ENCODE peak calls at places on chromosomes 2 and 18, in five cellular contexts. K is IMR-90, O is fibroblast of the aortic adventitia, V is tibial nerve, G is brain microvascular endothelial cell. W is an unnamed sample.

GRCh38 chr2:27322301-27322765 is 564 bp downstream of the MPV17 start:
- DNase-seq in O (peak), V (no peak), K (peak), G (no peak), W (peak)

GRCh38 chr2:205675861-205676516 is 6.3 kb upstream of the NRP2 start:
- DNase-seq in O (peak), K (peak), G (no peak), V (no peak), W (no peak)

GRCh38 chr2:96556441-96557330 is 20.1 kb downstream of the ARID5A start:
- DNase-seq in V (no peak), G (peak), K (peak), O (peak), W (no peak)

GRCh38 chr2:31785876-31786275 is 205.1 kb upstream of the SRD5A2 start:
- DNase-seq in K (no peak), O (no peak), V (no peak), G (no peak), W (no peak)

GRCh38 chr18:79791141-79791972 is 6.4 kb upstream of the KCNG2 start:
- DNase-seq in K (peak), V (no peak), G (peak), O (peak), W (no peak)

GRCh38 chr2:112121682-112122254 is 16.4 kb upstream of the FBLN7 start:
- DNase-seq in K (peak), V (no peak), O (peak), G (peak), W (no peak)

GRCh38 chr2:44689516-44689915 is 252.0 kb upstream of the SIX3 start:
- DNase-seq in O (no peak), K (no peak), G (no peak), V (no peak), W (no peak)

GRCh38 chr2:231925303-231926179 is 655 bp downstream of the NPPC start:
- DNase-seq in O (peak), K (peak), V (peak), G (peak), W (peak)

GRCh38 chr2:105800036-105800755 is 55.5 kb downstream of the NCK2 start:
- DNase-seq in O (peak), V (no peak), G (no peak), K (peak), W (no peak)

GRCh38 chr2:75787532-75788132 is 76.9 kb upstream of the GCFC2 start:
- DNase-seq in G (peak), K (peak), O (peak), V (no peak), W (peak)

GRCh38 chr2:113977660-113978523 is 88.0 kb downstream of the ACTR3 start:
- DNase-seq in O (peak), G (peak), V (no peak), K (peak), W (no peak)

GRCh38 chr2:174059178-174059874 is 94.2 kb upstream of the SP3 start:
- DNase-seq in O (peak), V (no peak), K (peak), G (peak), W (no peak)

GRCh38 chr2:202121532-202122166 is 48.6 kb downstream of the KIAA2012 start:
- DNase-seq in K (no peak), G (no peak), O (no peak), V (no peak), W (no peak)

GRCh38 chr18:22789600-22789999 is 143.5 kb upstream of the RBBP8 start:
- DNase-seq in O (no peak), G (no peak), K (no peak), V (no peak), W (no peak)

GRCh38 chr18:33282709-33283333 is 157.7 kb downstream of the CCDC178 start:
- DNase-seq in K (no peak), G (no peak), V (no peak), O (no peak), W (no peak)

GRCh38 chr2:238403632-238404405 is 22.9 kb upstream of the ASB1 start:
- DNase-seq in O (no peak), V (no peak), G (no peak), K (no peak), W (no peak)

GRCh38 chr2:58731488-58731869 is 490.4 kb upstream of the FANCL start:
- DNase-seq in V (no peak), G (no peak), O (no peak), K (no peak), W (no peak)

GRCh38 chr2:46615555-46616487 is 136.5 kb downstream of the TMEM247 start:
- DNase-seq in G (no peak), V (no peak), O (peak), K (peak), W (peak)

GRCh38 chr2:229350117-229350805 is 79.2 kb upstream of the PID1 start:
- DNase-seq in G (no peak), V (no peak), O (peak), K (no peak), W (no peak)

GRCh38 chr2:17309741-17310339 is 208.4 kb downstream of the RAD51AP2 start:
- DNase-seq in O (peak), G (peak), K (peak), V (no peak), W (peak)

GRCh38 chr2:206353685-206354084 is 79.2 kb downstream of the ZDBF2 start:
- DNase-seq in G (no peak), V (no peak), K (no peak), O (no peak), W (no peak)

GRCh38 chr2:86037141-86037794 is 68.4 kb downstream of the POLR1A start:
- DNase-seq in K (peak), V (peak), G (peak), O (peak), W (no peak)

GRCh38 chr2:105907159-105907558 is 162.4 kb downstream of the NCK2 start:
- DNase-seq in G (no peak), V (no peak), O (no peak), K (no peak), W (no peak)

GRCh38 chr18:11733031-11733430 is 44.0 kb downstream of the GNAL start:
- DNase-seq in O (peak), V (peak), K (peak), G (peak), W (peak)

GRCh38 chr2:9174771-9175441 is 31.7 kb upstream of the ASAP2 start:
- DNase-seq in K (peak), O (peak), V (no peak), G (peak), W (no peak)

GRCh38 chr2:168577885-168578284 is 121.8 kb downstream of the CERS6 start:
- DNase-seq in V (no peak), K (no peak), G (no peak), O (peak), W (no peak)

GRCh38 chr2:25165992-25166618 is 2.3 kb downstream of the POMC start:
- DNase-seq in V (no peak), G (no peak), O (no peak), K (no peak), W (peak)

GRCh38 chr18:23053756-23054457 is 81.4 kb upstream of the CABLES1 start:
- DNase-seq in V (no peak), O (peak), K (peak), G (peak), W (no peak)

GRCh38 chr2:101831351-101831865 is 133.9 kb downstream of the MAP4K4 start:
- DNase-seq in V (peak), K (peak), G (peak), O (peak), W (peak)

GRCh38 chr2:36918307-36918706 is 48.0 kb downstream of the STRN start:
- DNase-seq in V (no peak), O (peak), K (peak), G (no peak), W (no peak)
- TF ChIP-seq CTCF in V (no peak), O (peak), K (peak), G (no peak), W (peak)

GRCh38 chr2:120293991-120294329 is 41.3 kb downstream of the RALB start:
- DNase-seq in O (no peak), G (no peak), V (no peak), K (no peak), W (peak)
- TF ChIP-seq CTCF in O (no peak), G (no peak), V (no peak), K (no peak), W (no peak)

DNA sequence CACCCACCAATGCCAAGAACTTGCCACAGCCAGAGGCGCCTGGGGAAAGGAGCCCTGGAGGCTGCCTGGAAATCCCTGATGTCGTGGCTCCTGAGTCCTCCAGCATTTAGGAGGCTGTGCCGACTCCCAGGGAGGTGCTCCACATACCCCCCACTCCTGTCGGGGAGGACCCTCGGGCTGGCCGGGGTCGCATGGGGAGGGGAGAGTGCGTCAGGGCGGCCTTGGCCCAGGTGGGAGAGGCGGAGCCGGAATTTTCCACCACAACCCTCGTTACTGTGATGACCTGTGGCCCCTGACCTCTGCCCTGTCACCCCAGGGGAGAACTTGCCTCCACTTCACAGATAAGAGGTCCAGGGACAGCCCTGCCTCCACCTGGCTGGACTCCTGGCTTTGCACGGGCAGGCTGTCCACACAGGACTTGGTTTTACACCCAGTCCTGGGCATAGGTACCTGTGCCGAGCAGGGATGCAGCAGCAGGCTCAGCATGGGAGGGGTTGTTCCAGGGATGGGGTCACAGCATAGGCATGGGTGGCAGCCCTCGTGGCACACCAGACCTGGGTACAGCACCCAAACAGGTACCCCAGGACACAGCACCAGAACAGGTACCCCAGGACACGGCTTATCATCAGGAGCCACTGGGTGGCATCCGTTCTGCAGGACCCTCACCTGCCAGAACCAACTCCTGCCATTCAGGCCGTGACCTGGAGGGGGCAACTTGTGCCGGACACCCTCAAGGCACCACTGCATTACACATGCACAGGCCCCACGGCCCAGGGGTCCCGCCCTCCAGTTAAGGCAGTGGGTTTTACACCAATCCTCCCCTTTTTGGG is 12.3 kb upstream of the AGXT start:
- DNase-seq in K (no peak), V (no peak), G (no peak), O (no peak), W (no peak)
- TF ChIP-seq CTCF in K (peak), V (no peak), G (peak), O (peak), W (no peak)

GRCh38 chr2:194870974-194871535 is 786.0 kb upstream of the SLC39A10 start:
- DNase-seq in V (no peak), K (no peak), G (no peak), O (no peak), W (no peak)

GRCh38 chr2:194867328-194867727 is 789.7 kb upstream of the SLC39A10 start:
- DNase-seq in O (peak), V (no peak), G (no peak), K (no peak), W (no peak)
- TF ChIP-seq CTCF in O (peak), V (no peak), G (peak), K (peak), W (no peak)

GRCh38 chr2:233350708-233351107 is 3.6 kb upstream of the DGKD start:
- DNase-seq in V (no peak), G (peak), K (peak), O (peak), W (no peak)
- TF ChIP-seq CTCF in V (no peak), G (peak), K (no peak), O (peak), W (no peak)

GRCh38 chr2:204491528-204491927 is 53.7 kb upstream of the PARD3B start:
- DNase-seq in V (no peak), K (no peak), G (peak), O (peak), W (no peak)

GRCh38 chr2:204494681-204495080 is 50.6 kb upstream of the PARD3B start:
- DNase-seq in G (no peak), O (no peak), V (no peak), K (no peak), W (no peak)

GRCh38 chr2:204492417-204492816 is 52.9 kb upstream of the PARD3B start:
- DNase-seq in K (no peak), G (no peak), V (no peak), O (no peak), W (no peak)

GRCh38 chr2:204497855-204498254 is 47.4 kb upstream of the PARD3B start:
- DNase-seq in K (no peak), G (no peak), V (no peak), O (no peak), W (no peak)

GRCh38 chr2:204495381-204495780 is 49.9 kb upstream of the PARD3B start:
- DNase-seq in V (no peak), G (no peak), O (no peak), K (no peak), W (no peak)
- TF ChIP-seq CTCF in V (no peak), G (no peak), O (no peak), K (no peak), W (no peak)

W was measured in GM10248.